ENCODE peak calls at places on chromosomes 11 and 22, in six cellular contexts. N is foreskin fibroblast, B is AG09309, G is kidney, Z is psoas muscle, O is IMR-90. J is an unnamed sample.

GRCh38 chr11:70695086-70695960 is 297.0 kb downstream of the CTTN start:
- DNase-seq in N (no peak), B (peak), G (peak), Z (no peak), O (peak), J (no peak)

GRCh38 chr11:7833527-7833926 is 36.8 kb upstream of the OR5P2 start:
- DNase-seq in N (no peak), B (no peak), G (no peak), Z (no peak), O (no peak), J (no peak)

GRCh38 chr11:47641585-47642098 is 717 bp downstream of the MTCH2 start:
- DNase-seq in N (peak), B (no peak), G (no peak), Z (no peak), O (no peak), J (no peak)

GRCh38 chr11:78961186-78961782 is 386.6 kb upstream of the NARS2 start:
- DNase-seq in N (peak), B (no peak), G (no peak), Z (no peak), O (peak), J (peak)

GRCh38 chr11:5071815-5072214 is 2.4 kb downstream of the OR52E1 start:
- DNase-seq in N (peak), B (no peak), G (no peak), Z (no peak), O (no peak), J (peak)

GRCh38 chr11:76291576-76292526 is 85.5 kb upstream of the WNT11 start:
- DNase-seq in N (no peak), B (no peak), G (no peak), Z (no peak), O (no peak), J (no peak)

GRCh38 chr22:44926491-44927415 is 83.1 kb downstream of the PHF21B start:
- DNase-seq in N (no peak), B (no peak), G (no peak), Z (no peak), O (no peak), J (no peak)

GRCh38 chr11:74018331-74019005 is 9.6 kb upstream of the UCP3 start:
- DNase-seq in N (peak), B (peak), G (peak), Z (peak), O (peak), J (peak)

GRCh38 chr11:62139526-62140301 is 15.9 kb downstream of the INCENP start:
- DNase-seq in N (no peak), B (no peak), G (no peak), Z (no peak), O (no peak), J (no peak)

GRCh38 chr22:19085233-19086043 is 36.8 kb downstream of the DGCR2 start:
- DNase-seq in N (peak), B (no peak), G (no peak), Z (no peak), O (peak), J (peak)

GRCh38 chr11:112655386-112655785 is 305.8 kb upstream of the NCAM1 start:
- DNase-seq in N (peak), B (peak), G (peak), Z (peak), O (peak), J (no peak)

GRCh38 chr22:37547249-37547741 is 13.0 kb upstream of the CDC42EP1 start:
- DNase-seq in N (peak), B (no peak), G (no peak), Z (no peak), O (no peak), J (no peak)

GRCh38 chr22:37551981-37552380 is 8.3 kb upstream of the CDC42EP1 start:
- DNase-seq in N (no peak), B (no peak), G (no peak), Z (no peak), O (no peak), J (no peak)

GRCh38 chr22:37546436-37547248 is 13.6 kb upstream of the CDC42EP1 start:
- DNase-seq in N (peak), B (no peak), G (peak), Z (peak), O (peak), J (no peak)

GRCh38 chr22:37552560-37553163 is 7.6 kb upstream of the CDC42EP1 start:
- DNase-seq in N (peak), B (no peak), G (peak), Z (peak), O (peak), J (no peak)

DNA sequence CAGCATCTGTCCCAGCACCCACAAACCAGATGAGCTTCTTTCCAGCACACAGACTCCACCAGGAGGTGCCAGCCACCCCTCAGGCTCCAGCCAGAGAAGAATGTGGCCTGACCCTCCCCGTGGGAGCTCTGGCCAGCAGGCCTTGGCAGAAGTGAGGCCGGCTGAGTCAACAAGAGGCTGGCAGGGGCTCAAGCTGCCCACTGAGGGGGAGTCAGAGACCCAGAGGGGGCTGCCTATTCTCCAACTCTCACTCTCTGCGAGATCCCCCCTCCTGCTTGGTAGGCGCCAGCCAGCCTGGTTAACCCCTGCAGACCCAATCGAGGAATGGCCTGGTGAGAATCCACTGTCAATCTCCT is 10.6 kb upstream of the CDC42EP1 start:
- DNase-seq in N (peak), B (no peak), G (peak), Z (no peak), O (peak), J (no peak)
- TF ChIP-seq CTCF in N (peak), B (peak), G (no peak), Z (no peak), O (peak), J (no peak)

DNA sequence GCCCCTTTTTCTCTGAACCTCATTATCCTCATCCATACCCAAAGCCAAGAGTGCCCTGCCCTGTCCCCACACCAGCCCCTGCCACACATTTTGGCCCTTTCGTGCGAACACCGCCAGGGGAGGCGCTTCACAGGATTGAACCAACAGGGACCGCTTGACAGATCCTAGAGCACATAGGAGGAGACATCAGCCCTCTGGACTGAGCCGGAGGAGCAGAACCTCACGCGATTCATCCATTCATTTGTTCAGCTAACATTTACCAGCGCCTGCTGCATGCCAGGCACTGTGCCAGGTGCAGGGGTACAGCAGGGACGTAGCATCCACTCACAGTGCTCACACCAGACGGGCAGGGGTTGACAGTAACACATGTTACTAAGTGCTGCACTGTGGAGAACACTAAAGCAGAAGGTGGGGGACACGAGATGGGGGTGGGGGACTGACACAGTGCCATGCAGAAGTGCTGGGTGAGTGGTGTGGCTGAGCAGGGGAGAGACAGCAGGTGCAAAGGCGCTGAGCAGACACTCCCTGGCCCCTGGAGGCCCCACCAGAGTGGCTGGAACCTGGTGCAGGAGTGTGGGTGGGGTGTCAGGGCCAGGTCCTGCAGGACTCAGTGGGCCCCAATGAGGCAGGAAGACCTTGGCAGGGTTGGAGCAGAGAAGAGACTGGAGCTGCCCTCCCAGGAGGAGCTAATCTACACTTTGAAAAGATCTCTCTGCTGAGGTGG is 3.3 kb downstream of the GNAZ start:
- DNase-seq in N (no peak), B (no peak), G (peak), Z (peak), O (no peak), J (no peak)
- TF ChIP-seq CTCF in N (no peak), B (no peak), G (no peak), Z (no peak), O (no peak), J (no peak)

DNA sequence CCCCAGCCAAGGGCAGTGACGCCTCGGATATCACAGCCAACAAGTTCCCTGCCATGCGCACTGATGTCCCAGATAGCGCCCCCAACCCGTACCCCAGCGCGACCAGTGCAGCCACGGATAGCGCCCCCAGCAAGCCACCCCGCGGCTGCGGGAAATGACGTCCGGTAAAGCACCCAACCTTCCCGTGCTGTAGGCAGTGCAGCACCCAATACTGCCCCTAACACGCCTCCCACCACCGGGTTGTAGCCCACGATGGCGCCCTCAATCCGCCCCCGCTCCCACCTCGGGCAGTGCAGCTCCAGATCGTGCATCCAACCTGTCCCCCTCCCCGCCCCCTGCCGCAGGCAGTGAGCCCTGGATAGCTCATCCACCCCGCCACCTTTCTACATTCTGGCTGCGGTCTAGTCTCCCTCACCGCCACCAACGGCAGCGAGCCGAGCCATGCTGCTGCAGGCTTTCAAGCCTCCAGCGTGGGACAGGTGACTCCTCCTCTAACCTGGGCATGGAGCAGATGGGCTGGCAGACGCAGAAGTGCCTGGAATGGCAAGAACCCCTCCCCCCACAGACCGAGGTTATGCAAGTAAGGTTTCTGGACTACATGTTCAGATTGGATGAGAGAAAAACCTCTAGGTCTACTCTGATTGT is 540 bp downstream of the RFPL2 start:
- DNase-seq in N (no peak), B (no peak), G (no peak), Z (no peak), O (no peak), J (no peak)
- TF ChIP-seq CTCF in N (no peak), B (no peak), G (no peak), Z (no peak), O (no peak), J (no peak)

GRCh38 chr22:32413715-32414114 is 1.7 kb upstream of the RTCB start:
- DNase-seq in N (peak), B (no peak), G (no peak), Z (no peak), O (peak), J (peak)
- TF ChIP-seq CTCF in N (peak), B (peak), G (no peak), Z (no peak), O (peak), J (peak)